ENCODE peak calls at places on chromosomes 6 and 20, in five cellular contexts. L is H9, Y is mesenchymal stem cell, T is H1, S is neuronal stem cell. R is an unnamed sample.

GRCh38 chr6:132461958-132462357 is 51.0 kb downstream of the STX7 start:
- DNase-seq in L (no peak), T (no peak), Y (no peak), S (no peak), R (no peak)

GRCh38 chr6:117549606-117550005 is 52.7 kb downstream of the GOPC start:
- DNase-seq in Y (no peak), L (no peak), T (no peak), S (no peak), R (no peak)

GRCh38 chr6:166861961-166862286 is 94.4 kb downstream of the RNASET2 start:
- DNase-seq in S (no peak), T (no peak), Y (peak), L (no peak), R (no peak)

GRCh38 chr6:167569041-167569805 is 244.3 kb downstream of the TTLL2 start:
- DNase-seq in L (no peak), Y (no peak), S (no peak), T (no peak), R (no peak)

GRCh38 chr6:42281570-42281969 is 63.9 kb upstream of the MRPS10 start:
- DNase-seq in Y (no peak), T (no peak), L (no peak), S (no peak), R (no peak)

GRCh38 chr6:81696505-81696904 is 56.0 kb downstream of the TENT5A start:
- DNase-seq in S (no peak), L (no peak), T (no peak), Y (peak), R (peak)

GRCh38 chr6:122610690-122611455 is 668 bp downstream of the PKIB start:
- DNase-seq in S (peak), T (peak), L (peak), Y (peak), R (peak)

GRCh38 chr6:33822575-33823395 is 19.0 kb upstream of the MLN start:
- DNase-seq in Y (peak), L (peak), T (peak), S (peak), R (no peak)

GRCh38 chr20:13515796-13516533 is 122.8 kb downstream of the TASP1 start:
- DNase-seq in Y (no peak), T (no peak), S (no peak), L (no peak), R (no peak)

GRCh38 chr6:148530976-148531375 is 188.3 kb downstream of the SASH1 start:
- DNase-seq in Y (no peak), L (no peak), S (no peak), T (no peak), R (no peak)

GRCh38 chr20:535958-536357 is 7.6 kb downstream of the CSNK2A1 start:
- DNase-seq in Y (no peak), S (no peak), T (no peak), L (no peak), R (no peak)

GRCh38 chr6:52514514-52514913 is 62.3 kb downstream of the TRAM2 start:
- DNase-seq in Y (peak), S (no peak), T (no peak), L (no peak), R (peak)

GRCh38 chr20:8756410-8756809 is 312.5 kb upstream of the PLCB4 start:
- DNase-seq in L (no peak), Y (peak), T (no peak), S (no peak), R (no peak)

GRCh38 chr6:152360016-152360415 is 277.1 kb downstream of the SYNE1 start:
- DNase-seq in S (no peak), L (no peak), T (no peak), Y (no peak), R (no peak)

GRCh38 chr20:57716202-57716601 is 6.4 kb upstream of the PMEPA1 start:
- DNase-seq in L (no peak), Y (peak), T (no peak), S (no peak), R (peak)

GRCh38 chr6:107179004-107179403 is 63.7 kb upstream of the BEND3 start:
- DNase-seq in L (no peak), S (no peak), T (no peak), Y (peak), R (no peak)

GRCh38 chr6:50791900-50792508 is 26.7 kb upstream of the TFAP2B start:
- DNase-seq in L (no peak), T (no peak), S (peak), Y (peak), R (peak)

GRCh38 chr20:3674447-3674846 is 7.4 kb downstream of the ADAM33 start:
- DNase-seq in T (no peak), Y (no peak), S (no peak), L (no peak), R (no peak)
- H2BK12ac ChIP-seq in T (no peak), Y (no peak), S (no peak), L (no peak), R (no peak)

DNA sequence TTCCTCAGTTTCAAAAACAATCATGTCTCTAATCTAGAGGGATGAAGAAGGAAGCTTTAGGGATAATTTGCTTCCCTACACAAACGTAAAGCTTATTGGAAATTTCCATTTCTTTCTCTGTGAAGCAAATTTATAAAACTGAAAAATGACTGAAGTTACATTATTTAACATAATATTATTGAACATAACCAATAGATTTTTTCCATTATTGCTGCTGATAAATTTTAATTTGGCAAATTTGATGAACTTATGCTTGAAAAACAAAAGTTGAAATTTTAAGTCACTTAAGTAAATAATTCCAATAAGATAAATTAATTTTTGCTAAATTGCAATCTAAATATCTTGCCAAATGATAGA is 140.9 kb downstream of the GMDS start:
- DNase-seq in S (no peak), T (no peak), Y (no peak), L (no peak), R (no peak)
- H2BK12ac ChIP-seq in S (no peak), T (no peak), Y (no peak), L (no peak), R (no peak)

GRCh38 chr20:6613280-6613861 is 154.1 kb upstream of the BMP2 start:
- DNase-seq in Y (no peak), L (no peak), S (no peak), T (no peak), R (no peak)
- H2BK12ac ChIP-seq in Y (no peak), L (no peak), S (no peak), T (no peak), R (no peak)

GRCh38 chr20:11247943-11248475 is 574.2 kb upstream of the JAG1 start:
- DNase-seq in Y (no peak), S (peak), T (no peak), L (no peak), R (no peak)

GRCh38 chr20:11247059-11247630 is 573.3 kb upstream of the JAG1 start:
- DNase-seq in L (no peak), S (no peak), Y (no peak), T (no peak), R (no peak)

GRCh38 chr20:11248691-11249178 is 574.9 kb upstream of the JAG1 start:
- DNase-seq in T (no peak), L (no peak), Y (no peak), S (peak), R (no peak)

GRCh38 chr20:11245431-11245830 is 571.6 kb upstream of the JAG1 start:
- DNase-seq in T (no peak), S (no peak), Y (no peak), L (no peak), R (no peak)

DNA sequence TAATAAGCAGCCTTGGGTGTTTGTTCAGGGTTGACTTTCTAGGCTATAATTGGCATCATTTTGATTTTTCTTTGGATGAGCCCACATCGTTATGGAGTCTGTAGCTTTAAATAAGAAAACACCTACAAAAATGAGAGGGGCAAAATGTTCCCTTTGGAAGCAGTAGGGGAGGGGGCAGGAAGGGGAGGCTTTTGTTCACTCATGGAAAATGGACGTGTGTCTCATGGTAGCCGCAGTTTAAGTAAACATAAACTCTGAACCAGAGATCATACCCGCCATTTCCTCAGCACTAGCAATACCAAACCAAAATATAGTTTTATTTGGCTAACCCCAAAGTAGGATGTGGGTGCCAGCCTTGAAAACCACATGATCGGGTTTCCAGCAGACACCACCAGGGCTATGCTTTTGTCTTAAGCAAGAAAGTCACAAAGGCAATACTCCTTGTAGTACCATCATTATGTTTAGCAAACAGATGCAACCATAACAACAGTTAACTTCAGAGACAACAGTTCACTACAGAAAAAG is 572.5 kb upstream of the JAG1 start:
- DNase-seq in S (no peak), L (no peak), Y (no peak), T (no peak), R (no peak)
- H2BK12ac ChIP-seq in S (peak), L (no peak), Y (no peak), T (no peak), R (no peak)

GRCh38 chr6:24006246-24006645 is 119.8 kb upstream of the NRSN1 start:
- DNase-seq in S (no peak), T (no peak), L (no peak), Y (no peak), R (no peak)
- H2BK12ac ChIP-seq in S (no peak), T (no peak), L (no peak), Y (no peak), R (no peak)

GRCh38 chr6:129653229-129653628 is 56.7 kb downstream of the ARHGAP18 start:
- DNase-seq in T (no peak), Y (no peak), S (no peak), L (no peak), R (no peak)
- H2BK12ac ChIP-seq in T (no peak), Y (no peak), S (no peak), L (no peak), R (no peak)

DNA sequence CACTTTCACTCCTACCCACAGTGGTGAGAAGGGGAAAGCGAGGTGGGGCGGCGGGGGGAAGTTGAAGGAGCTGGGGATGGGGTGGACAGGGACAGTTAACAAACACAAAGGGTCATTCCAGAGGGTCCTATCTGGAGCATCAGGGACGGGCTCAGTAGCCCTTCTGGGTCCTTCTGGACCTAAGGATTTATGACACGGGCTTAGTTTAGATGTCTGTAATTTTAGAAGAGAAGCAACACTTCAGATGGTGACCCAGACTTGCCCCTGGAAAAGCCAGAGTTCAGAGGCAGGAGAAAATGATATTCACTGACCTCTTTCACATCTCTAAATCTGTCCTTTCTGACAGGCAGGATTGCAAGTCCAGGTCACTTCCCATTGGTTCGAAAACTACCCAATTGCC is 36.3 kb downstream of the PDE10A start:
- DNase-seq in Y (no peak), L (no peak), T (no peak), S (no peak), R (no peak)
- H2BK12ac ChIP-seq in Y (no peak), L (no peak), T (no peak), S (no peak), R (no peak)

DNA sequence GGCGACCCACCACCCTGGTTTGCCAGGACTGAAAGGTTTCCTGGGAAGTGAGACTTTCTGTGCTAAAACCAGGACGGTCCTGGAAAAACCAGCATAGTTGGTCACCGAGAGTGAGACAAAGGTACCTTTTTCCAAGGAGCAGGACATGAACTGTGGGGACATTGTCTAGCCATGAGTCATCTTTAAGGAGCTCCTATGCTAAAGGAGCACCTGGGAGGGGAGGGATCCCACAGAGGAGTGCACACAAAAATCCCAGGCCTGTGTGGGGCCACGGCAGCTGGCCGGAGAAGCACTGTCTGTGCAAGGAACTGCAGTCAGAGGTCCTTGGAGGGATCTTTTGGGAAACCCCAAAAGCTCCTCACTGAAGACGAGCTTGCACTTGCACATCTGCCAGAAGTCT is 109.1 kb upstream of the PLEKHG1 start:
- DNase-seq in T (no peak), S (no peak), L (no peak), Y (no peak), R (peak)
- H2BK12ac ChIP-seq in T (no peak), S (no peak), L (no peak), Y (no peak), R (no peak)

DNA sequence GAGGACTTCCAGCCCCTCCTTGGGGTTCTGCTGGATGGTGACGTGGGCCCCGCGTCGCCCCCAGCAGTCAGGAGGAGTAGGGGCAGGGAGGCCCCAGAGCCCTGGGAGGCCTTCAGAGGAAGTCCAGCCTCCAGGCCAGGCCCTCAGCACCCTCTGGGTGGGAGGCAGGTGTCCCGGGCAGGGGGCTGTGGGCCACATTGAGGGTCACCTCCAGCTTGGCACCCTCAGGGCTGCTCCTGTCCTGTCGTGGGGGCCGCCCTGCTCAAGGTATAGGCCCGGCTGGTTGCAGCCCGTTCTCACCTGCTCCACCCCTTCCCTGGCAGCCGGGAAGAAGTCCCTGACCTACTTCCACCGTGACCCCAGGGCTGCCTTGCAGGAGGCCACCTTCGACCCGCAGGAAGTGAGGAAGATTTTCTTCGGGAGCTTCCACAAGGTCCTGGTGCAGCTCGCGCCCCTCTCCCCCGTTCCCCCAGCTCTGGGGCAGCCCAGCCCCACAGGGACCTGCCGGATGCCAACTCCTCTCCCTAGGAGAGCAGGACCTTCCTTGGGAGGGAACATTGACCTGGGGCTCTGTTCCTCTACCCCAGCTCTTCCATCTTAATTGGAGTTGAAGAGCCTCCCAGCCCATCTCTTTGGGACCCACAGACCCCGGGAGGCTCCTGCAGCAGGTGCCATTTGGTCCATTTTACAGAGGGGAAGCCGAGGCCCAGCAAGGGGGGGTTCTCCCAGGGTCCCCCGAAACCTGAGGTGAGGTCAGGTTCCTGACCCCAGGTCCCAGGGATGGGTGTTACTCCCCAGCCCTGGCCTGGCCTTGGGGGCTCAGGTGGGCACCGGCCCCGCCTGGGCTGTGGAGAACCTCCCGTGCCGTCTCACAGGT is 26.4 kb downstream of the COL20A1 start:
- DNase-seq in S (no peak), L (no peak), T (no peak), Y (no peak), R (no peak)
- H2BK12ac ChIP-seq in S (no peak), L (no peak), T (no peak), Y (no peak), R (no peak)

DNA sequence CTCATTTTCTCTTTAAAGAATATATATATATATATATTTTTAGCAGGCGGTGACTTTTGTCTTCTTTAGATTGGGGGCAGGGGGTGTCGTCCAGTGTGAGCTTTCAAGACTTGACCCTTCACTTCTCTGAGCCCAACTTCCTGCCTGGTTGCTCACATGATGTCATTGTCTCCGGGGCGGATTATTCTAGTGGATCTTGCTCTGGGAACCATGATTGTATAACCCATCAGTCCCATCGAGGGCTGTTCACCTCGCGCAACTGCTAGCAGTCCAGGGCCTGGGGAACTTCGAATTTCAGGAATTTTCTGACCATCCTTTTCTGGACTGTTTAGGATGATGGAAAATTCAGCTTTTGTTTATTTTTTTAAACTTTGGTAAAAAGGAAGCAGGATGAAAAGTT is 1.0 kb downstream of the IGF2R start:
- DNase-seq in Y (peak), T (no peak), S (peak), L (no peak), R (no peak)
- H2BK12ac ChIP-seq in Y (no peak), T (no peak), S (no peak), L (no peak), R (no peak)

R was measured in trophoblast cell.